ENCODE peak calls at places on chromosomes 3 and 15, in five cellular contexts. Q, B, T, Y and H are unnamed samples. For H3K27me3 and H3K36me3, the result is how much of the 10 kb centered on the place peaks cover.

GRCh38 chr3:146577662-146578061 is 27.5 kb downstream of the PLSCR5 start:
- DNase-seq in Q (peak), B (no peak), T (peak), Y (no peak), H (no peak)

GRCh38 chr3:179146911-179147570 is 1.1 kb upstream of the PIK3CA start:
- DNase-seq in Q (peak), B (no peak), T (peak), Y (no peak), H (peak)

GRCh38 chr3:79661866-79662265 is 105.9 kb downstream of the ROBO1 start:
- DNase-seq in Q (no peak), B (no peak), T (no peak), Y (no peak), H (no peak)

GRCh38 chr3:160830792-160831191 is 74.8 kb downstream of the PPM1L start:
- DNase-seq in Q (peak), B (no peak), T (no peak), Y (no peak), H (no peak)

GRCh38 chr3:116517308-116517707 is 72.0 kb upstream of the LSAMP start:
- DNase-seq in Q (peak), B (no peak), T (no peak), Y (no peak), H (no peak)

GRCh38 chr3:171086914-171087313 is 60.4 kb upstream of the SLC2A2 start:
- DNase-seq in Q (no peak), B (no peak), T (no peak), Y (no peak), H (no peak)

GRCh38 chr15:92954578-92954977 is 54.5 kb downstream of the CHD2 start:
- DNase-seq in Q (no peak), B (no peak), T (no peak), Y (no peak), H (no peak)

GRCh38 chr15:51936119-51936478 is 35.5 kb downstream of the LEO1 start:
- DNase-seq in Q (no peak), B (peak), T (no peak), Y (no peak), H (no peak)

GRCh38 chr3:99875573-99875924 is 57.9 kb downstream of the CMSS1 start:
- DNase-seq in Q (peak), B (no peak), T (no peak), Y (no peak), H (no peak)

GRCh38 chr3:149080011-149080698 is 6.2 kb downstream of the HLTF start:
- DNase-seq in Q (peak), B (no peak), T (no peak), Y (no peak), H (no peak)

GRCh38 chr15:88701561-88702095 is 62.8 kb downstream of the ISG20 start:
- DNase-seq in Q (no peak), B (peak), T (peak), Y (no peak), H (no peak)

GRCh38 chr3:138949445-138950005 is 2.5 kb downstream of the FOXL2NB start:
- DNase-seq in Q (no peak), B (peak), T (no peak), Y (no peak), H (no peak)

GRCh38 chr3:178245385-178245778 is 290.9 kb upstream of the KCNMB2 start:
- DNase-seq in Q (no peak), B (no peak), T (no peak), Y (no peak), H (peak)

DNA sequence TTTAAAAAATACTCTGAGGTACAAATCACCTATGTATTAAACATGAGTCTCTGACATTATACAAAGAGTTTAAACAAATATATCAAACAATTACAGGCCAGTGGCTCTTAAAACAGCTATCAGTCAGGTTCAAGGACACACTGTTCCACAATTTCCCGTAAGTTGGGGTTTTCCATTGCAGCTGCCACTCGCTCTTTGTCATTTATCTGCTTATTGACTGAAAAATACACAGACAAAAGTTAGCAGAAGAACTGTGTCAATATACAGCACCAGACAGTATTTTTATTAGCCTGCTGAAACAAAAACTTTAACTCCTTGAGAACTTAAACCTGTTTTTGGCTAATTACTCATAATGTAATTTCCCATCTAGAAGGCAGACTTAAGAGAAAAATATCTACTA is 20.8 kb downstream of the CIAO2A start:
- DNase-seq in Q (no peak), B (no peak), T (no peak), Y (no peak), H (no peak)
- H3K27me3 ChIP-seq in Q (under half), B (under half), T (under half), Y (under half), H (under half)

GRCh38 chr15:71162309-71162708 is 47.0 kb downstream of the THSD4 start:
- DNase-seq in Q (no peak), B (no peak), T (no peak), Y (no peak), H (no peak)
- H3K36me3 ChIP-seq in Q (under half), B (under half), T (under half), Y (under half), H (under half)

DNA sequence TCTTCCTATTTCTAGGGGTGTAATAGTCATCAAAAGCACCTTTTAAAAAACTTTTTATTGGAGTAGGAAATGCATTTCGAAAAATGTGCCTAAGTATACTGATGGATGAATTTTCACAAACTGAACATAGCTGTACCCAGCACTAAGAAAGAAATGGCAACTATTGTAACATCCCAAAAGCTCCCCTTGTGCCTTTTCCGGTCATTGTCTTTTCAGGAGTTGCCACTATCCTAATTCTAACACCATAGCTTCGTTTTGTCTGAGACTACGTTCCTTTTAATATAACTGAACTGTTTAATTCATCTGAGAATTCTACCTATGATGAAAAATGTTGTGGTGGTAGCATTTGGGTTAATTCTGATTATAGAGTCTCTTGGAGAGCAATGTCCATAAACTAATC is 1.9 kb downstream of the TIMMDC1 start:
- DNase-seq in Q (no peak), B (no peak), T (no peak), Y (no peak), H (no peak)
- H3K4me3 ChIP-seq in Q (no peak), B (peak), T (peak), Y (peak), H (no peak)

GRCh38 chr15:74373056-74373650 is 5.7 kb upstream of the CYP11A1 start:
- DNase-seq in Q (no peak), B (no peak), T (no peak), Y (no peak), H (no peak)
- H3K27me3 ChIP-seq in Q (under half), B (under half), T (under half), Y (under half), H (under half)

GRCh38 chr3:23971684-23972083 is 26.6 kb downstream of the NR1D2 start:
- DNase-seq in Q (no peak), B (no peak), T (no peak), Y (no peak), H (no peak)
- H3K36me3 ChIP-seq in Q (under half), B (under half), T (under half), Y (half or more), H (under half)

DNA sequence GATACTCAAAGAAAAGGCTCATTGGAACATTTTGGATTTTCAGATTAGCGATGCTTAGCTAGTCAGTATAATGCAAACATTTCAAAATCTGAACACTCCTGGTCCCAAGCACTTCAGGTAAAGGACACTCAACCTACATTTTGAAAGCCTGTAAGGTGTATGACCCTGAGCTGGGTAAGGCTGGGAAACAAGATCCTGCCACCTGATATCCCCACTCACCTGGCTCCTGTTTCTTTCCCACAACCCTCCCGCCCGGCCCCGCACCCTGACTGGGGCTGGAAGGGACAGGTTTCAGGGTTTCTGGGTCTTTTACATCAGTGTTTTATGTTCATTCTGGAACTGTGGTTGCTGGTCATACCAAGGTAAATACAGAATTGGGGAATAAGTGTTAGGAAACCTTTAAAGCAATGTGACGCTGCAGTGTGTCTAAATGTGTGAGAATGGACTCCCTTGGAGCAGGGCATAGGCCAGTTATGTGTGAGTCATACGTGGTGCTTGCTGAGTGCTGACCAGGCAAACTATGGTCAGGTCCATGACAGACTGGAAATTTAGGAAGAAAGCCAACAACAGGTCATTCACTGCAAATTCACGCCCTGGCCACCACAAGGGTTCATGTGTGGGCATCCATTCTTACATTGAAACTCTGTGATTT is 22.9 kb downstream of the CTXND1 start:
- DNase-seq in Q (peak), B (no peak), T (no peak), Y (no peak), H (no peak)
- H3K4me3 ChIP-seq in Q (no peak), B (no peak), T (no peak), Y (no peak), H (no peak)

GRCh38 chr15:70214941-70215635 is 117.4 kb upstream of the TLE3 start:
- DNase-seq in Q (no peak), B (no peak), T (no peak), Y (no peak), H (no peak)
- H3K27me3 ChIP-seq in Q (under half), B (under half), T (under half), Y (under half), H (under half)

GRCh38 chr3:53236112-53236841 is 19.5 kb downstream of the TKT start:
- DNase-seq in Q (peak), B (no peak), T (peak), Y (peak), H (peak)
- H3K36me3 ChIP-seq in Q (half or more), B (half or more), T (under half), Y (half or more), H (half or more)